ENCODE peak calls at places on chromosomes 7 and 10, in ten cellular contexts. F is stomach; Y is Calu3; W is colonic mucosa; Q is neural progenitor cell; C is NCI-H2081; Z is stimulated activated CD4-positive, alpha-beta T cell treated with anti-CD3 and anti-CD28 coated beads, Interleukin-2, amount 100 ng/mL, for 48 hours; J is esophagus squamous epithelium; T is cardiac muscle cell; G is GM04503. N is an unnamed sample.

GRCh38 chr10:24718031-24718855 is 5.4 kb downstream of the ARHGAP21 start:
- DNase-seq in C (no peak), T (peak), F (no peak), J (no peak), W (no peak), Y (no peak), G (peak), Q (no peak), Z (no peak), N (no peak)

GRCh38 chr10:117226813-117227451 is 14.0 kb upstream of the SLC18A2 start:
- DNase-seq in Q (peak), J (no peak), C (peak), G (no peak), W (peak), F (peak), Z (no peak), T (peak), Y (peak), N (no peak)

GRCh38 chr10:58851606-58852005 is 324.8 kb upstream of the PHYHIPL start:
- DNase-seq in F (no peak), Y (no peak), Z (no peak), W (no peak), J (no peak), T (no peak), C (no peak), G (no peak), Q (no peak), N (no peak)

GRCh38 chr10:13118784-13119133 is 18.8 kb downstream of the OPTN start:
- DNase-seq in G (no peak), J (no peak), T (no peak), Y (no peak), W (no peak), C (no peak), Z (no peak), F (no peak), Q (no peak), N (no peak)

GRCh38 chr10:11208908-11209809 is 191.5 kb downstream of the CELF2 start:
- DNase-seq in Z (no peak), C (no peak), J (no peak), W (no peak), Q (no peak), T (no peak), F (no peak), Y (no peak), G (no peak), N (no peak)

GRCh38 chr7:1865000-1865808 is 195.1 kb downstream of the ELFN1 start:
- DNase-seq in T (no peak), Z (no peak), Q (no peak), Y (no peak), J (no peak), W (no peak), C (no peak), G (no peak), F (no peak), N (no peak)

GRCh38 chr10:118571123-118571522 is 24.3 kb downstream of the PRLHR start:
- DNase-seq in Y (no peak), F (no peak), J (no peak), W (no peak), Q (peak), Z (no peak), C (no peak), G (no peak), T (peak), N (no peak)

GRCh38 chr10:69434169-69434568 is 17.1 kb upstream of the TSPAN15 start:
- DNase-seq in G (no peak), W (no peak), T (peak), Y (no peak), C (no peak), F (no peak), Q (no peak), J (no peak), Z (no peak), N (no peak)

GRCh38 chr7:112654322-112655216 is 135.6 kb downstream of the TMEM168 start:
- DNase-seq in Y (no peak), J (no peak), F (no peak), Z (no peak), T (peak), Q (no peak), C (no peak), G (no peak), W (no peak), N (no peak)

GRCh38 chr10:69451784-69452251 is 553 bp downstream of the TSPAN15 start:
- DNase-seq in G (no peak), W (peak), J (no peak), C (no peak), Q (peak), T (no peak), Z (no peak), F (peak), Y (peak), N (no peak)

GRCh38 chr10:2885276-2885955 is 181.9 kb upstream of the PFKP start:
- DNase-seq in G (no peak), W (no peak), T (no peak), Q (no peak), J (no peak), Y (no peak), C (no peak), Z (no peak), F (no peak), N (no peak)

GRCh38 chr7:74174606-74175082 is 488 bp downstream of the EIF4H start:
- DNase-seq in T (peak), C (peak), G (no peak), Q (peak), Y (peak), Z (no peak), J (no peak), W (peak), F (peak), N (no peak)

GRCh38 chr7:10798044-10798443 is 175.6 kb upstream of the PHF14 start:
- DNase-seq in Q (no peak), W (no peak), J (no peak), G (no peak), F (no peak), T (no peak), Y (no peak), Z (no peak), C (no peak), N (no peak)

GRCh38 chr10:97892506-97892905 is 42.9 kb downstream of the GOLGA7B start:
- DNase-seq in W (no peak), J (no peak), F (no peak), Z (no peak), C (no peak), T (no peak), Y (no peak), Q (no peak), G (no peak), N (no peak)

GRCh38 chr7:137331378-137331777 is 12.2 kb downstream of the PTN start:
- DNase-seq in Q (no peak), C (peak), T (no peak), G (no peak), J (no peak), F (no peak), W (no peak), Y (no peak), Z (no peak), N (no peak)

GRCh38 chr7:84446991-84447480 is 252.4 kb upstream of the SEMA3A start:
- DNase-seq in Y (no peak), F (no peak), G (no peak), W (no peak), Z (no peak), Q (no peak), J (no peak), T (no peak), C (no peak), N (no peak)

GRCh38 chr10:63438506-63439498 is 27.0 kb downstream of the JMJD1C start:
- DNase-seq in J (no peak), Z (no peak), Q (no peak), F (no peak), C (no peak), T (peak), W (no peak), G (no peak), Y (no peak), N (no peak)

GRCh38 chr7:121954803-121955202 is 81.8 kb downstream of the PTPRZ1 start:
- DNase-seq in Q (no peak), Y (no peak), G (peak), J (no peak), T (peak), C (no peak), Z (no peak), W (no peak), F (no peak), N (no peak)

GRCh38 chr10:45454262-45454661 is 80.2 kb downstream of the ALOX5 start:
- DNase-seq in Y (no peak), F (no peak), Q (no peak), G (no peak), C (no peak), W (no peak), Z (no peak), T (peak), J (no peak), N (no peak)

GRCh38 chr7:18457832-18458231 is 37.7 kb upstream of the HDAC9 start:
- DNase-seq in C (peak), Q (no peak), G (no peak), Z (no peak), T (peak), F (no peak), W (no peak), J (no peak), Y (peak), N (no peak)

GRCh38 chr7:101891936-101892640 is 74.7 kb downstream of the CUX1 start:
- DNase-seq in G (no peak), F (no peak), Y (no peak), W (no peak), C (no peak), J (no peak), Z (no peak), Q (no peak), T (peak), N (no peak)

GRCh38 chr7:83456413-83456812 is 192.5 kb downstream of the SEMA3E start:
- DNase-seq in Y (no peak), Z (no peak), Q (no peak), G (no peak), W (no peak), J (no peak), F (no peak), C (no peak), T (no peak), N (no peak)

GRCh38 chr10:69100136-69100872 is 12.4 kb downstream of the SRGN start:
- DNase-seq in C (no peak), T (peak), G (no peak), Y (no peak), Q (peak), W (no peak), Z (no peak), J (no peak), F (no peak), N (no peak)

GRCh38 chr10:43781480-43782361 is 133.0 kb upstream of the ZNF32 start:
- DNase-seq in Y (no peak), Z (peak), J (no peak), C (no peak), F (peak), Q (no peak), W (no peak), G (no peak), T (peak), N (no peak)

GRCh38 chr10:7818295-7819125 is at the start of gene TAF3:
- DNase-seq in W (peak), C (peak), Q (peak), T (peak), Z (peak), J (peak), Y (peak), F (peak), G (no peak), N (peak)

GRCh38 chr7:151428393-151429231 is 11.3 kb downstream of the CRYGN start:
- DNase-seq in W (no peak), Q (peak), G (peak), F (no peak), J (no peak), T (peak), Y (no peak), C (no peak), Z (no peak), N (no peak)

GRCh38 chr7:44711528-44711927 is 37.1 kb upstream of the ZMIZ2 start:
- DNase-seq in F (no peak), C (no peak), W (no peak), T (no peak), G (no peak), Q (no peak), Y (no peak), Z (no peak), J (no peak), N (no peak)

GRCh38 chr7:35647171-35647574 is 47.8 kb downstream of the HERPUD2 start:
- DNase-seq in Y (no peak), F (no peak), W (no peak), Z (no peak), G (no peak), T (peak), J (no peak), Q (peak), C (no peak), N (no peak)

GRCh38 chr10:103281753-103282152 is 4.8 kb downstream of the INA start:
- DNase-seq in W (no peak), Z (no peak), Y (no peak), G (no peak), J (no peak), T (peak), Q (peak), C (peak), F (no peak), N (peak)

GRCh38 chr7:33129806-33130153 is 416 bp downstream of the BBS9 start:
- DNase-seq in T (no peak), W (no peak), C (no peak), F (no peak), Q (no peak), Z (no peak), G (no peak), J (no peak), Y (no peak), N (no peak)

GRCh38 chr7:81624021-81624630 is 145.7 kb downstream of the HGF start:
- DNase-seq in W (no peak), J (no peak), Z (no peak), Y (no peak), T (no peak), F (no peak), G (no peak), C (no peak), Q (no peak), N (no peak)

GRCh38 chr7:20280475-20281351 is 50.0 kb upstream of the ITGB8 start:
- DNase-seq in C (no peak), J (no peak), Q (no peak), Z (no peak), F (no peak), T (peak), W (no peak), G (peak), Y (no peak), N (no peak)

GRCh38 chr10:113534428-113534827 is 18.4 kb upstream of the HABP2 start:
- DNase-seq in W (no peak), G (no peak), Z (no peak), Y (no peak), C (no peak), T (no peak), F (no peak), J (no peak), Q (no peak), N (no peak)

GRCh38 chr7:97246317-97246716 is 128.8 kb downstream of the SDHAF3 start:
- DNase-seq in Q (no peak), W (no peak), F (no peak), Y (no peak), G (no peak), J (no peak), T (no peak), C (no peak), Z (no peak), N (no peak)

GRCh38 chr10:78972160-78972946 is 96.4 kb upstream of the ZMIZ1 start:
- DNase-seq in F (peak), T (peak), Y (peak), J (no peak), Q (peak), Z (no peak), W (peak), G (peak), C (no peak), N (peak)

GRCh38 chr10:78634389-78634815 is 434.4 kb upstream of the ZMIZ1 start:
- DNase-seq in Y (peak), C (no peak), J (no peak), T (peak), W (no peak), F (no peak), Q (peak), Z (no peak), G (no peak), N (no peak)

GRCh38 chr10:4093438-4093837 is 308.4 kb upstream of the KLF6 start:
- DNase-seq in J (no peak), G (no peak), C (no peak), T (no peak), F (no peak), Z (no peak), Y (no peak), W (no peak), Q (no peak), N (no peak)

GRCh38 chr10:121036431-121036830 is 185.3 kb downstream of the WDR11 start:
- DNase-seq in Q (no peak), Z (no peak), W (no peak), F (no peak), G (no peak), Y (no peak), J (no peak), T (no peak), C (no peak), N (no peak)

GRCh38 chr7:1855396-1856160 is 185.5 kb downstream of the ELFN1 start:
- DNase-seq in C (no peak), G (no peak), T (no peak), Q (peak), Y (no peak), W (no peak), Z (no peak), J (no peak), F (no peak), N (no peak)